ENCODE peak calls at places on chromosomes 12 and 14, in four cellular contexts. G is glutamatergic neuron, D is cardiac fibroblast, K is MM.1S. F is an unnamed sample.
A peak's percentile ranks its signal among the peaks of the same experiment; 100 is the strongest.

GRCh38 chr12:75820848-75821578 is 210.6 kb downstream of the PHLDA1 start:
- DNase-seq in D (peak; percentile 76), G (no peak), K (no peak), F (no peak)

GRCh38 chr12:124599074-124599999 is 31.9 kb upstream of the NCOR2 start:
- DNase-seq in D (peak; percentile 55), K (no peak), G (no peak), F (no peak)

GRCh38 chr14:49769171-49769570 is 1.2 kb downstream of the KLHDC2 start:
- DNase-seq in K (no peak), D (peak; percentile 45), G (no peak), F (no peak)

GRCh38 chr14:32469388-32470160 is 140.5 kb downstream of the AKAP6 start:
- DNase-seq in K (peak; percentile 24), D (peak; percentile 75), G (no peak), F (no peak)

GRCh38 chr12:90741611-90742010 is 213.4 kb downstream of the CCER1 start:
- DNase-seq in G (no peak), K (no peak), D (no peak), F (no peak)

GRCh38 chr12:121209629-121210572 is at the start of gene P2RX4:
- DNase-seq in G (peak; percentile 85), K (peak; percentile 75), D (peak; percentile 72), F (peak; percentile 53)

GRCh38 chr12:112496493-112496892 is 77.7 kb downstream of the PTPN11 start:
- DNase-seq in K (no peak), D (no peak), G (no peak), F (peak; percentile 18)

GRCh38 chr14:105283899-105284298 is 16.9 kb downstream of the BRF1 start:
- DNase-seq in K (no peak), G (no peak), D (no peak), F (no peak)

GRCh38 chr14:79407572-79407971 is 803.7 kb downstream of the DIO2 start:
- DNase-seq in K (no peak), G (no peak), D (no peak), F (no peak)

GRCh38 chr14:96245710-96246534 is 10.1 kb upstream of the BDKRB1 start:
- DNase-seq in D (no peak), G (no peak), K (no peak), F (no peak)

GRCh38 chr14:62711351-62712023 is 333.8 kb downstream of the KCNH5 start:
- DNase-seq in D (no peak), K (no peak), G (no peak), F (no peak)

GRCh38 chr12:1527789-1528188 is 66.6 kb downstream of the FBXL14 start:
- DNase-seq in K (no peak), G (no peak), D (peak; percentile 35), F (no peak)

GRCh38 chr14:36585100-36585499 is 2.7 kb upstream of the NKX2-8 start:
- DNase-seq in G (no peak), D (no peak), K (no peak), F (no peak)

GRCh38 chr12:12804432-12804886 is 8.7 kb upstream of the DDX47 start:
- DNase-seq in K (no peak), D (peak; percentile 53), G (no peak), F (no peak)

GRCh38 chr12:110687770-110688169 is 1.1 kb downstream of the HVCN1 start:
- DNase-seq in G (no peak), K (no peak), D (no peak), F (no peak)

GRCh38 chr14:58082491-58083098 is 69.4 kb downstream of the ARMH4 start:
- DNase-seq in D (peak; percentile 82), G (no peak), K (no peak), F (no peak)

GRCh38 chr12:29992366-29992765 is 208.6 kb upstream of the TMTC1 start:
- DNase-seq in D (no peak), K (no peak), G (no peak), F (no peak)

GRCh38 chr14:46819117-46819516 is 167.5 kb upstream of the RPL10L start:
- DNase-seq in G (peak; percentile 16), D (no peak), K (no peak), F (no peak)

GRCh38 chr14:100096656-100097055 is 31.4 kb downstream of the EVL start:
- DNase-seq in K (no peak), D (no peak), G (no peak), F (no peak)

GRCh38 chr12:42326466-42327226 is 679 bp downstream of the PPHLN1 start:
- DNase-seq in G (no peak), K (peak; percentile 22), D (peak; percentile 33), F (no peak)

GRCh38 chr12:94384030-94384429 is 75.6 kb downstream of the CEP83 start:
- DNase-seq in G (no peak), K (no peak), D (no peak), F (no peak)

GRCh38 chr14:52125885-52126284 is 57.0 kb upstream of the NID2 start:
- DNase-seq in K (no peak), D (no peak), G (no peak), F (no peak)

GRCh38 chr14:105338392-105338791 is 23.8 kb downstream of the PACS2 start:
- DNase-seq in G (no peak), D (no peak), K (no peak), F (no peak)

GRCh38 chr12:3533703-3534386 is 42.8 kb downstream of the PRMT8 start:
- DNase-seq in D (peak; percentile 8), G (no peak), K (no peak), F (no peak)

GRCh38 chr12:68743416-68743815 is 2.6 kb upstream of the SLC35E3 start:
- DNase-seq in D (no peak), K (no peak), G (no peak), F (no peak)

GRCh38 chr14:23538785-23539184 is 12.8 kb downstream of the ZFHX2 start:
- DNase-seq in K (no peak), D (peak; percentile 32), G (peak; percentile 63), F (no peak)

GRCh38 chr14:86961106-86961716 is 1031.8 kb downstream of the GALC start:
- DNase-seq in K (peak; percentile 7), D (peak; percentile 18), G (no peak), F (no peak)
- TF ChIP-seq CTCF in K (peak; percentile 38), D (peak; percentile 31), G (peak; percentile 80), F (peak; percentile 54)

GRCh38 chr14:83071888-83072501 is 1538.3 kb upstream of the SEL1L start:
- DNase-seq in D (no peak), G (no peak), K (peak; percentile 51), F (no peak)
- TF ChIP-seq CTCF in D (peak; percentile 5), G (peak; percentile 66), K (peak; percentile 49), F (peak; percentile 34)

GRCh38 chr12:56836317-56836716 is 73.2 kb downstream of the HSD17B6 start:
- DNase-seq in K (no peak), G (no peak), D (peak; percentile 60), F (no peak)

GRCh38 chr12:56838602-56839488 is 75.7 kb downstream of the HSD17B6 start:
- DNase-seq in G (no peak), D (peak; percentile 45), K (no peak), F (no peak)

GRCh38 chr12:56840922-56841321 is 77.8 kb downstream of the HSD17B6 start:
- DNase-seq in D (peak; percentile 13), K (no peak), G (peak; percentile 27), F (no peak)

GRCh38 chr12:56836800-56837663 is 73.9 kb downstream of the HSD17B6 start:
- DNase-seq in K (no peak), D (peak; percentile 58), G (no peak), F (peak; percentile 10)

GRCh38 chr12:56839489-56840442 is 76.6 kb downstream of the HSD17B6 start:
- DNase-seq in K (peak; percentile 55), G (peak; percentile 40), D (peak; percentile 65), F (peak; percentile 8)
- TF ChIP-seq CTCF in K (peak; percentile 71), G (no peak), D (peak; percentile 48), F (peak; percentile 74)

GRCh38 chr14:102213984-102214658 is 74.4 kb downstream of the WDR20 start:
- DNase-seq in D (no peak), G (no peak), K (no peak), F (no peak)
- TF ChIP-seq CTCF in D (no peak), G (no peak), K (no peak), F (no peak)

GRCh38 chr12:51631591-51631990 is 40.6 kb downstream of the SCN8A start:
- DNase-seq in D (peak; percentile 7), K (no peak), G (no peak), F (no peak)
- TF ChIP-seq CTCF in D (no peak), K (no peak), G (no peak), F (no peak)